ENCODE peak calls at places on chromosomes 4 and X, in four cellular contexts. R is GM20000, G is EH, U is fibroblast of lung. M is an unnamed sample.

GRCh38 chrX:115147220-115147619 is 42.0 kb upstream of the RBMXL3 start:
- DNase-seq in U (peak), G (peak), R (no peak), M (peak)

GRCh38 chr4:60724623-60725022 is 475.5 kb upstream of the ADGRL3 start:
- DNase-seq in R (no peak), U (peak), G (peak), M (peak)

GRCh38 chr4:47798165-47798564 is 39.7 kb downstream of the CORIN start:
- DNase-seq in G (no peak), U (no peak), R (no peak), M (no peak)

GRCh38 chr4:25588211-25588610 is 67.4 kb upstream of the SLC34A2 start:
- DNase-seq in R (no peak), G (no peak), U (no peak), M (no peak)

GRCh38 chrX:146127617-146128016 is 310.0 kb downstream of the SLITRK2 start:
- DNase-seq in U (no peak), R (no peak), G (no peak), M (no peak)

GRCh38 chr4:25930722-25931354 is 16.8 kb downstream of the SMIM20 start:
- DNase-seq in G (no peak), U (no peak), R (no peak), M (no peak)

GRCh38 chr4:108544504-108544903 is 75.9 kb upstream of the RPL34 start:
- DNase-seq in G (peak), R (no peak), U (peak), M (no peak)

GRCh38 chrX:19544693-19545305 is 29.5 kb upstream of the MAP3K15 start:
- DNase-seq in G (peak), U (peak), R (peak), M (peak)

GRCh38 chrX:153651540-153652079 is 4.6 kb downstream of the DUSP9 start:
- DNase-seq in U (no peak), R (peak), G (peak), M (no peak)

GRCh38 chr4:80098635-80099034 is 25.6 kb upstream of the ANTXR2 start:
- DNase-seq in G (no peak), R (no peak), U (no peak), M (no peak)

GRCh38 chr4:26145212-26145611 is 175.6 kb upstream of the RBPJ start:
- DNase-seq in R (no peak), U (no peak), G (no peak), M (no peak)

GRCh38 chrX:23333842-23334535 is 660 bp upstream of the PTCHD1 start:
- DNase-seq in R (no peak), U (no peak), G (no peak), M (peak)

GRCh38 chr4:165766976-165767375 is 106.1 kb upstream of the TLL1 start:
- DNase-seq in R (no peak), U (no peak), G (no peak), M (no peak)

GRCh38 chr4:17932041-17932440 is 89.5 kb downstream of the LCORL start:
- DNase-seq in G (no peak), R (no peak), U (peak), M (no peak)

GRCh38 chrX:85114776-85115175 is 111.1 kb downstream of the APOOL start:
- DNase-seq in U (no peak), G (no peak), R (no peak), M (no peak)

GRCh38 chr4:16767251-16767650 is 131.2 kb downstream of the LDB2 start:
- DNase-seq in G (no peak), R (no peak), U (no peak), M (no peak)

GRCh38 chrX:47143894-47144625 is 442 bp downstream of the NDUFB11 start:
- DNase-seq in U (peak), G (peak), R (peak), M (no peak)

GRCh38 chrX:1725472-1725871 is 110.6 kb downstream of the ASMT start:
- DNase-seq in R (no peak), G (no peak), U (no peak), M (no peak)

GRCh38 chrX:23805379-23805778 is 22.4 kb downstream of the SAT1 start:
- DNase-seq in R (no peak), G (no peak), U (no peak), M (no peak)

GRCh38 chrX:129736491-129736890 is 2.3 kb upstream of the XPNPEP2 start:
- DNase-seq in R (no peak), G (no peak), U (no peak), M (no peak)

GRCh38 chrX:71525316-71525715 is 7.6 kb upstream of the OGT start:
- DNase-seq in G (no peak), R (no peak), U (no peak), M (no peak)

GRCh38 chrX:24340501-24340900 is 19.9 kb upstream of the SUPT20HL1 start:
- DNase-seq in U (no peak), G (no peak), R (no peak), M (no peak)

GRCh38 chrX:37746268-37746931 is 33.5 kb upstream of the CYBB start:
- DNase-seq in U (no peak), G (no peak), R (peak), M (peak)